ENCODE peak calls at places on chromosomes 4 and X, in nine cellular contexts. M is CD4-positive, alpha-beta memory T cell; A is T-helper 1 cell; B is mucosa of descending colon; J is adrenal gland; E is hepatocyte; P is Panc1; V is upper lobe of right lung; G is colonic mucosa. H is an unnamed sample.

GRCh38 chr4:54400802-54401201 is 171.7 kb downstream of the PDGFRA start:
- DNase-seq in E (peak), A (no peak), B (no peak), V (no peak), P (no peak), J (no peak), G (no peak), M (no peak), H (peak)

GRCh38 chr4:76260571-76260970 is 9.1 kb downstream of the FAM47E start:
- DNase-seq in B (no peak), P (no peak), J (no peak), A (no peak), G (no peak), E (no peak), V (no peak), M (no peak), H (no peak)

GRCh38 chr4:26238782-26239647 is 81.8 kb upstream of the RBPJ start:
- DNase-seq in J (no peak), P (peak), B (no peak), G (peak), A (no peak), E (peak), M (no peak), V (no peak), H (no peak)

GRCh38 chr4:57109530-57109846 is 697 bp downstream of the IGFBP7 start:
- DNase-seq in M (no peak), E (no peak), J (no peak), A (no peak), B (no peak), V (no peak), P (no peak), G (no peak), H (no peak)

GRCh38 chr4:169410839-169411770 is 140.3 kb upstream of the SH3RF1 start:
- DNase-seq in V (no peak), A (peak), J (peak), P (no peak), B (no peak), E (peak), G (peak), M (peak), H (no peak)

GRCh38 chr4:124262211-124263179 is 450.0 kb downstream of the ANKRD50 start:
- DNase-seq in E (peak), A (no peak), P (peak), M (no peak), G (peak), J (peak), B (no peak), V (no peak), H (peak)

GRCh38 chrX:42714981-42715688 is 62.8 kb downstream of the PPP1R2C start:
- DNase-seq in V (peak), P (no peak), B (peak), M (peak), E (peak), G (peak), J (peak), A (no peak), H (peak)

GRCh38 chrX:31340587-31340986 is 268.7 kb upstream of the FTHL17 start:
- DNase-seq in G (no peak), P (no peak), J (no peak), V (no peak), A (no peak), B (no peak), M (no peak), E (no peak), H (no peak)

GRCh38 chrX:77442728-77443127 is 4.5 kb upstream of the FGF16 start:
- DNase-seq in P (no peak), V (no peak), B (no peak), J (peak), A (no peak), M (no peak), G (no peak), E (no peak), H (peak)

GRCh38 chr4:56410247-56410646 is 23.0 kb upstream of the AASDH start:
- DNase-seq in P (no peak), A (no peak), V (no peak), J (peak), G (peak), E (peak), B (no peak), M (no peak), H (peak)

GRCh38 chr4:8607603-8608481 is 15.3 kb downstream of the CPZ start:
- DNase-seq in A (no peak), J (peak), G (no peak), V (no peak), P (peak), E (peak), M (no peak), B (no peak), H (no peak)